ENCODE peak calls at places on chromosomes 3 and 15, in six cellular contexts. U is AG20443; I is PC-3; M is stimulated activated CD8-positive, alpha-beta memory T cell treated with anti-CD3 and anti-CD28 coated beads, Interleukin-12 subunit alpha, Interleukin-12 subunit beta, amount 100 ng/mL, for 4 hours; G is NCI-H510A treated with DMSO at 0.1 percent for 48 hours; K is fibroblast of lung. C is an unnamed sample.

GRCh38 chr15:69974321-69974720 is 123.4 kb downstream of the TLE3 start:
- DNase-seq in K (no peak), M (no peak), U (no peak), G (no peak), I (no peak), C (no peak)

GRCh38 chr3:62863648-62864047 is 11.6 kb downstream of the CADPS start:
- DNase-seq in M (no peak), U (no peak), K (no peak), I (no peak), G (no peak), C (no peak)

GRCh38 chr3:98727638-98728037 is 35.5 kb upstream of the ST3GAL6 start:
- DNase-seq in G (no peak), M (no peak), I (no peak), K (no peak), U (no peak), C (no peak)

GRCh38 chr15:97087337-97087736 is 756.8 kb downstream of the NR2F2 start:
- DNase-seq in U (no peak), K (peak; percentile 9), I (no peak), M (no peak), G (no peak), C (no peak)

GRCh38 chr3:24145481-24145880 is 200.4 kb downstream of the NR1D2 start:
- DNase-seq in K (no peak), U (peak; percentile 18), M (no peak), I (peak; percentile 20), G (no peak), C (no peak)

GRCh38 chr3:56940989-56941388 is 119.5 kb upstream of the SPATA12 start:
- DNase-seq in K (no peak), M (no peak), G (no peak), U (no peak), I (no peak), C (no peak)

GRCh38 chr3:100268156-100268555 is 7.4 kb downstream of the TBC1D23 start:
- DNase-seq in I (no peak), U (no peak), G (no peak), M (no peak), K (peak; percentile 42), C (no peak)

GRCh38 chr3:73270839-73271483 is 209.5 kb downstream of the EBLN2 start:
- DNase-seq in I (no peak), K (peak; percentile 14), U (peak; percentile 60), M (no peak), G (no peak), C (peak; percentile 5)

GRCh38 chr3:24225027-24225743 is 269.5 kb downstream of the THRB start:
- DNase-seq in G (no peak), U (no peak), K (no peak), I (no peak), M (no peak), C (no peak)

GRCh38 chr15:90553248-90553745 is 23.6 kb downstream of the CRTC3 start:
- DNase-seq in I (no peak), K (peak; percentile 92), M (no peak), U (peak; percentile 68), G (no peak), C (no peak)

GRCh38 chr15:40441736-40442531 is 1.2 kb downstream of the BAHD1 start:
- DNase-seq in M (no peak), U (no peak), K (no peak), I (no peak), G (no peak), C (no peak)

GRCh38 chr3:175432338-175433025 is 573.3 kb downstream of the NAALADL2 start:
- DNase-seq in U (no peak), K (peak; percentile 53), G (no peak), M (no peak), I (no peak), C (no peak)

GRCh38 chr3:56347219-56347871 is 120.9 kb downstream of the ERC2 start:
- DNase-seq in I (peak; percentile 16), U (no peak), K (no peak), G (no peak), M (no peak), C (peak; percentile 25)

GRCh38 chr3:165507576-165507975 is 311.4 kb upstream of the SLITRK3 start:
- DNase-seq in M (no peak), U (no peak), I (no peak), G (no peak), K (no peak), C (no peak)

GRCh38 chr15:41558400-41559238 is at the start of gene TYRO3:
- DNase-seq in I (peak; percentile 51), M (peak; percentile 66), G (peak; percentile 31), K (peak; percentile 21), U (peak; percentile 90), C (no peak)

GRCh38 chr15:62769604-62770003 is 272.9 kb upstream of the TPM1 start:
- DNase-seq in U (peak; percentile 60), G (no peak), K (peak; percentile 27), I (peak; percentile 81), M (no peak), C (peak; percentile 43)

GRCh38 chr15:83108266-83109219 is 1.1 kb downstream of the TM6SF1 start:
- DNase-seq in M (no peak), I (no peak), U (no peak), G (peak; percentile 14), K (peak; percentile 72), C (peak; percentile 23)

GRCh38 chr15:40160021-40160420 is 848 bp upstream of the BUB1B start:
- DNase-seq in K (no peak), M (no peak), I (no peak), G (no peak), U (no peak), C (no peak)

GRCh38 chr15:79283252-79284048 is 928 bp downstream of the ANKRD34C start:
- DNase-seq in I (peak; percentile 22), K (peak; percentile 19), M (no peak), U (peak; percentile 90), G (peak; percentile 11), C (no peak)

GRCh38 chr15:60087561-60087960 is 83.5 kb downstream of the FOXB1 start:
- DNase-seq in M (no peak), G (no peak), K (no peak), I (peak; percentile 60), U (no peak), C (no peak)

GRCh38 chr3:98325055-98325454 is 28.6 kb upstream of the OR5K4 start:
- DNase-seq in I (peak; percentile 17), U (no peak), M (no peak), G (no peak), K (no peak), C (no peak)

GRCh38 chr3:57048052-57048671 is 12.3 kb upstream of the SPATA12 start:
- DNase-seq in M (no peak), G (peak; percentile 64), I (no peak), U (peak; percentile 88), K (peak; percentile 83), C (no peak)

GRCh38 chr15:77634266-77634962 is 1.7 kb upstream of the LINGO1 start:
- DNase-seq in K (peak; percentile 46), U (peak; percentile 50), G (no peak), M (peak; percentile 5), I (peak; percentile 63), C (peak; percentile 80)

GRCh38 chr15:69823223-69823907 is 274.4 kb downstream of the TLE3 start:
- DNase-seq in U (peak; percentile 48), M (no peak), I (peak; percentile 40), G (no peak), K (no peak), C (peak; percentile 23)

GRCh38 chr3:81676706-81677456 is 84.6 kb downstream of the GBE1 start:
- DNase-seq in U (no peak), K (no peak), G (no peak), M (no peak), I (no peak), C (no peak)

GRCh38 chr3:172516318-172517214 is 6.7 kb downstream of the TNFSF10 start:
- DNase-seq in I (peak; percentile 95), U (peak; percentile 85), G (no peak), M (no peak), K (peak; percentile 79), C (peak; percentile 84)

GRCh38 chr3:180123928-180124327 is 87.2 kb upstream of the PEX5L start:
- DNase-seq in K (no peak), M (no peak), U (no peak), G (no peak), I (no peak), C (no peak)

GRCh38 chr3:182092662-182093262 is 381.0 kb downstream of the SOX2 start:
- DNase-seq in K (no peak), U (no peak), G (no peak), I (no peak), M (no peak), C (no peak)

GRCh38 chr15:85463976-85464375 is 83.6 kb downstream of the AKAP13 start:
- DNase-seq in U (no peak), I (no peak), G (no peak), K (no peak), M (no peak), C (no peak)

GRCh38 chr3:121295966-121296365 is 249.8 kb downstream of the POLQ start:
- DNase-seq in G (no peak), I (peak; percentile 93), U (no peak), K (peak; percentile 18), M (no peak), C (no peak)

GRCh38 chr3:166663194-166663593 is 716.9 kb downstream of the ZBBX start:
- DNase-seq in M (no peak), U (no peak), G (no peak), I (peak; percentile 88), K (no peak), C (no peak)

GRCh38 chr3:123119802-123120201 is 53.0 kb downstream of the PDIA5 start:
- DNase-seq in M (no peak), G (no peak), U (no peak), K (no peak), I (no peak), C (no peak)

GRCh38 chr3:194640829-194641228 is 7.6 kb upstream of the TMEM44 start:
- DNase-seq in M (no peak), U (no peak), G (no peak), I (peak; percentile 32), K (peak; percentile 24), C (no peak)

C was measured in H4.